ENCODE peak calls at places on chromosome 4, in ten cellular contexts. One of them, this sample, is unnamed.

GRCh38 chr4:1178300-1179088 is 6.1 kb upstream of the SPON2 start:
- DNase-seq in left lung: no peak
- DNase-seq in NAMALWA: no peak
- DNase-seq in choroid plexus epithelial cell: no peak
- DNase-seq in IMR-90: peak
- DNase-seq in AG04450: no peak
- DNase-seq in A549: no peak
- DNase-seq in iris pigment epithelial cell: no peak
- DNase-seq in stimulated activated CD8-positive, alpha-beta memory T cell treated with anti-CD3 and anti-CD28 coated beads, Interleukin-15, amount 100 ng/mL, for 1 hour: no peak
- DNase-seq in activated effector memory CD4-positive, alpha-beta T cell treated with anti-CD3 and anti-CD28 coated beads, Interleukin-2, amount 50 U/mL, for 16 hours: peak
- DNase-seq in this sample: peak

GRCh38 chr4:24745172-24745895 is 50.0 kb upstream of the SOD3 start:
- DNase-seq in left lung: no peak
- DNase-seq in NAMALWA: no peak
- DNase-seq in choroid plexus epithelial cell: no peak
- DNase-seq in IMR-90: no peak
- DNase-seq in AG04450: no peak
- DNase-seq in A549: no peak
- DNase-seq in iris pigment epithelial cell: no peak
- DNase-seq in stimulated activated CD8-positive, alpha-beta memory T cell treated with anti-CD3 and anti-CD28 coated beads, Interleukin-15, amount 100 ng/mL, for 1 hour: no peak
- DNase-seq in activated effector memory CD4-positive, alpha-beta T cell treated with anti-CD3 and anti-CD28 coated beads, Interleukin-2, amount 50 U/mL, for 16 hours: no peak
- DNase-seq in this sample: no peak

GRCh38 chr4:181810658-181811057 is 432.5 kb upstream of the TENM3 start:
- DNase-seq in left lung: no peak
- DNase-seq in NAMALWA: no peak
- DNase-seq in choroid plexus epithelial cell: no peak
- DNase-seq in IMR-90: no peak
- DNase-seq in AG04450: no peak
- DNase-seq in A549: no peak
- DNase-seq in iris pigment epithelial cell: no peak
- DNase-seq in stimulated activated CD8-positive, alpha-beta memory T cell treated with anti-CD3 and anti-CD28 coated beads, Interleukin-15, amount 100 ng/mL, for 1 hour: no peak
- DNase-seq in activated effector memory CD4-positive, alpha-beta T cell treated with anti-CD3 and anti-CD28 coated beads, Interleukin-2, amount 50 U/mL, for 16 hours: no peak
- DNase-seq in this sample: no peak

GRCh38 chr4:138035781-138036258 is 206.3 kb downstream of the SLC7A11 start:
- DNase-seq in left lung: no peak
- DNase-seq in NAMALWA: peak
- DNase-seq in choroid plexus epithelial cell: peak
- DNase-seq in IMR-90: peak
- DNase-seq in AG04450: no peak
- DNase-seq in A549: peak
- DNase-seq in iris pigment epithelial cell: peak
- DNase-seq in stimulated activated CD8-positive, alpha-beta memory T cell treated with anti-CD3 and anti-CD28 coated beads, Interleukin-15, amount 100 ng/mL, for 1 hour: no peak
- DNase-seq in activated effector memory CD4-positive, alpha-beta T cell treated with anti-CD3 and anti-CD28 coated beads, Interleukin-2, amount 50 U/mL, for 16 hours: no peak
- DNase-seq in this sample: peak

GRCh38 chr4:105369988-105370387 is 103.9 kb downstream of the PPA2 start:
- DNase-seq in left lung: no peak
- DNase-seq in NAMALWA: no peak
- DNase-seq in choroid plexus epithelial cell: peak
- DNase-seq in IMR-90: peak
- DNase-seq in AG04450: peak
- DNase-seq in A549: no peak
- DNase-seq in iris pigment epithelial cell: peak
- DNase-seq in stimulated activated CD8-positive, alpha-beta memory T cell treated with anti-CD3 and anti-CD28 coated beads, Interleukin-15, amount 100 ng/mL, for 1 hour: no peak
- DNase-seq in activated effector memory CD4-positive, alpha-beta T cell treated with anti-CD3 and anti-CD28 coated beads, Interleukin-2, amount 50 U/mL, for 16 hours: no peak
- DNase-seq in this sample: no peak

GRCh38 chr4:102139132-102139573 is 206.1 kb downstream of the SLC39A8 start:
- DNase-seq in left lung: no peak
- DNase-seq in NAMALWA: no peak
- DNase-seq in choroid plexus epithelial cell: peak
- DNase-seq in IMR-90: no peak
- DNase-seq in AG04450: no peak
- DNase-seq in A549: peak
- DNase-seq in iris pigment epithelial cell: peak
- DNase-seq in stimulated activated CD8-positive, alpha-beta memory T cell treated with anti-CD3 and anti-CD28 coated beads, Interleukin-15, amount 100 ng/mL, for 1 hour: no peak
- DNase-seq in activated effector memory CD4-positive, alpha-beta T cell treated with anti-CD3 and anti-CD28 coated beads, Interleukin-2, amount 50 U/mL, for 16 hours: no peak
- DNase-seq in this sample: peak

GRCh38 chr4:151921811-151922210 is 161.0 kb upstream of the GATB start:
- DNase-seq in left lung: no peak
- DNase-seq in NAMALWA: no peak
- DNase-seq in choroid plexus epithelial cell: peak
- DNase-seq in IMR-90: peak
- DNase-seq in AG04450: no peak
- DNase-seq in A549: no peak
- DNase-seq in iris pigment epithelial cell: peak
- DNase-seq in stimulated activated CD8-positive, alpha-beta memory T cell treated with anti-CD3 and anti-CD28 coated beads, Interleukin-15, amount 100 ng/mL, for 1 hour: no peak
- DNase-seq in activated effector memory CD4-positive, alpha-beta T cell treated with anti-CD3 and anti-CD28 coated beads, Interleukin-2, amount 50 U/mL, for 16 hours: no peak
- DNase-seq in this sample: peak

GRCh38 chr4:81031389-81032173 is 1.1 kb downstream of the BMP3 start:
- DNase-seq in left lung: peak
- DNase-seq in NAMALWA: peak
- DNase-seq in choroid plexus epithelial cell: no peak
- DNase-seq in IMR-90: no peak
- DNase-seq in AG04450: no peak
- DNase-seq in A549: no peak
- DNase-seq in iris pigment epithelial cell: no peak
- DNase-seq in stimulated activated CD8-positive, alpha-beta memory T cell treated with anti-CD3 and anti-CD28 coated beads, Interleukin-15, amount 100 ng/mL, for 1 hour: no peak
- DNase-seq in activated effector memory CD4-positive, alpha-beta T cell treated with anti-CD3 and anti-CD28 coated beads, Interleukin-2, amount 50 U/mL, for 16 hours: no peak
- DNase-seq in this sample: peak

This sample was measured in epithelial cell of esophagus.